ENCODE peak calls at places on chromosome 20, in seven cellular contexts. E is mesothelial cell of epicardium, P is Peyer's patch, F is right lobe of liver, Y is nephron progenitor cell, S is astrocyte of the spinal cord, L is dorsolateral prefrontal cortex. K is an unnamed sample.

GRCh38 chr20:53957421-53958172 is 112.8 kb downstream of the BCAS1 start:
- DNase-seq in E (no peak), P (no peak), F (no peak), Y (no peak), S (peak), L (no peak), K (no peak)

GRCh38 chr20:57391439-57392129 is 388 bp downstream of the RBM38 start:
- DNase-seq in E (peak), P (no peak), F (peak), Y (peak), S (no peak), L (no peak), K (no peak)

GRCh38 chr20:63090052-63090451 is 83.3 kb upstream of the BHLHE23 start:
- DNase-seq in E (no peak), P (peak), F (no peak), Y (no peak), S (no peak), L (no peak), K (no peak)

GRCh38 chr20:48295445-48295903 is 510.2 kb upstream of the SULF2 start:
- DNase-seq in E (no peak), P (no peak), F (no peak), Y (peak), S (peak), L (no peak), K (no peak)

GRCh38 chr20:64247970-64248841 is 7.3 kb upstream of the PCMTD2 start:
- DNase-seq in E (no peak), P (peak), F (peak), Y (no peak), S (no peak), L (peak), K (no peak)

GRCh38 chr20:37915800-37916570 is 13.1 kb downstream of the VSTM2L start:
- DNase-seq in E (no peak), P (no peak), F (no peak), Y (peak), S (no peak), L (peak), K (no peak)

GRCh38 chr20:53329781-53330180 is 263.9 kb downstream of the ZNF217 start:
- DNase-seq in E (no peak), P (no peak), F (no peak), Y (no peak), S (no peak), L (no peak), K (no peak)

GRCh38 chr20:44071057-44071456 is 115.9 kb downstream of the JPH2 start:
- DNase-seq in E (no peak), P (peak), F (no peak), Y (no peak), S (no peak), L (no peak), K (no peak)

GRCh38 chr20:38172344-38172743 is 7.3 kb upstream of the TGM2 start:
- DNase-seq in E (no peak), P (no peak), F (no peak), Y (no peak), S (peak), L (no peak), K (no peak)

GRCh38 chr20:52105045-52105572 is 86.5 kb downstream of the ZFP64 start:
- DNase-seq in E (no peak), P (no peak), F (peak), Y (peak), S (peak), L (no peak), K (no peak)

GRCh38 chr20:53718622-53719021 is 125.0 kb upstream of the ZNF217 start:
- DNase-seq in E (no peak), P (no peak), F (no peak), Y (no peak), S (no peak), L (no peak), K (no peak)

GRCh38 chr20:47032969-47033578 is 138.4 kb downstream of the EYA2 start:
- DNase-seq in E (no peak), P (no peak), F (peak), Y (no peak), S (no peak), L (no peak), K (no peak)

GRCh38 chr20:47300071-47300470 is 56.4 kb downstream of the ZMYND8 start:
- DNase-seq in E (no peak), P (no peak), F (no peak), Y (no peak), S (peak), L (no peak), K (no peak)

DNA sequence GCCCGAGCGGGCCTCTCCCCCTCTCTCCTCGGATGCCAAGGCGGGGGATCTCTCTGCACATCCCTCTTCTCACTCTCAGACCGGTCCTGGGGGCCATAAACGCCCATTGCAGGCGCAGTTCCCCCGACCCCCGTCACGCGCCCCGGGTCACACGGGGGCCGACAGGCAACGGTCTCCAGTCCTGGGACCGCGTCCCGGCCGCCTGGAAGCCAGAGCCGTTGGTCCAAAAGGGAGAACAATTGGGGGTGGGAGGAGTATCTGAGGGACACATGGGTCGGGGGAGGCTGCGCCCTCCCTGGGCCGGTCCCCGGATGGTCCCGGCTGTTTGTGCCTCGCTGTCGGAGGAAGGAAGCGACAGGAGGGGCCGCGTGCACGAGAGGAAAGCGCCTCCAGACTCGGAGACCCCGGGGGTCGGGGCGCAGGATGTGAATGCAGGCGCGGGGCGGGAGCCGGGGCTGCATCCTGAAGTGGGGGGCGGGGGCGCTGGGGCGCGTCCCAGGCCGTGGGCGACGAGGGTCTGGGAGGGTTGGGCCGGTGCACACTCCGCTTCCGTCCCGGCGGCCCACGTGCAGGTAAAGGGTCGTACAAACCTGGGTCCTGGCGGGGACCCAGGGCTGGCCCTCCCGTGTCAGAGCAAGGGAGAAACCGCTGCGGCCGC is 903 bp downstream of the SLC4A11 start:
- DNase-seq in E (no peak), P (no peak), F (no peak), Y (peak), S (no peak), L (no peak), K (no peak)
- TF ChIP-seq CTCF in E (no peak), P (no peak), F (no peak), Y (no peak), S (no peak), L (no peak), K (no peak)

GRCh38 chr20:49961413-49961812 is 21.4 kb upstream of the SNAI1 start:
- DNase-seq in E (no peak), P (no peak), F (no peak), Y (no peak), S (no peak), L (no peak), K (no peak)

GRCh38 chr20:49969946-49970345 is 12.8 kb upstream of the SNAI1 start:
- DNase-seq in E (no peak), P (no peak), F (no peak), Y (no peak), S (no peak), L (no peak), K (no peak)

GRCh38 chr20:49969234-49969633 is 13.5 kb upstream of the SNAI1 start:
- DNase-seq in E (no peak), P (no peak), F (no peak), Y (no peak), S (no peak), L (no peak), K (no peak)

GRCh38 chr20:49965781-49966304 is 16.9 kb upstream of the SNAI1 start:
- DNase-seq in E (no peak), P (no peak), F (no peak), Y (no peak), S (no peak), L (no peak), K (no peak)

DNA sequence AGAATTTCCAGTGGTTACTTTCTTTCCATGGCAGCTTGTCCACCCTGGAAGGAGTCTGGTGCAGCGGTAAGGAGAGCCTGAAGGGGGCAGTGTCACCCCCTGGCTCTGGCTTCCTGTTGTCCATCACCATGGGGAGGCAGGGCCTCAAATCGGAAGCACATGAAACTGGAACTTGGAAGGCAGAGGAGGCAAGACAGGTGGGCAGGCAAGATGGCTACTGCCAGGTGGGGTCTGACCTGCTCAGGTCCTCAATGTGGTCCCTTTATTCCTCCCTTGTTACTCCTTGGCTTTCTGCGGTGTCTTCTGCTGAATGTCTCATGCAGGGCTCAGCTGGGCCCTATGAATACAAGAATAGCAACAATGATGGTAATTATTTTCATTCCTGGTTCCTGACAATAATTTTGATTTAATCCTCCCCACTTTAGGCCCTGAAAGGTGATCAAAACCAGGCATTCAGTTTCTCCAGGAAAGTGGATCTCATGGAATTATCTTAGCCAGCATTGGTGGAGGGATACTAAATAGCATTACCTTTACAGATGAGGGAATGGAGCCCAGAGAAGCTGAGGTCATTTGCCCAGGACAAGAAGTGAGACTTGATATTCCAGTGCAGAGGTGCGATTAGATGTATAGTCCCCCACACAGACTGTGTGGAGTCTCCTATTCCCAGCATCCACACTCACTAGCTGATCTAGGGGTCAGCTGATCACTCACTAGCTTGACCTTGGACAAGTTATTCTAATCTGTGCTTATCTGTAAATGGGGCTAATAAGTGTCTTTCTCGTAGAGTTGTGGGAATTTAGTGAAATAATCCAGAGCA is 17.6 kb upstream of the SNAI1 start:
- DNase-seq in E (no peak), P (peak), F (no peak), Y (peak), S (peak), L (no peak), K (peak)
- TF ChIP-seq CTCF in E (peak), P (no peak), F (peak), Y (peak), S (peak), L (no peak), K (peak)

GRCh38 chr20:22963581-22963980 is 71.5 kb upstream of the SSTR4 start:
- DNase-seq in E (no peak), P (no peak), F (no peak), Y (no peak), S (no peak), L (no peak), K (no peak)

GRCh38 chr20:22962567-22963439 is 72.3 kb upstream of the SSTR4 start:
- DNase-seq in E (no peak), P (no peak), F (no peak), Y (no peak), S (peak), L (no peak), K (no peak)

GRCh38 chr20:22966787-22967464 is 68.2 kb upstream of the SSTR4 start:
- DNase-seq in E (no peak), P (no peak), F (no peak), Y (no peak), S (no peak), L (no peak), K (no peak)
- TF ChIP-seq CTCF in E (no peak), P (no peak), F (no peak), Y (no peak), S (no peak), L (no peak), K (no peak)

DNA sequence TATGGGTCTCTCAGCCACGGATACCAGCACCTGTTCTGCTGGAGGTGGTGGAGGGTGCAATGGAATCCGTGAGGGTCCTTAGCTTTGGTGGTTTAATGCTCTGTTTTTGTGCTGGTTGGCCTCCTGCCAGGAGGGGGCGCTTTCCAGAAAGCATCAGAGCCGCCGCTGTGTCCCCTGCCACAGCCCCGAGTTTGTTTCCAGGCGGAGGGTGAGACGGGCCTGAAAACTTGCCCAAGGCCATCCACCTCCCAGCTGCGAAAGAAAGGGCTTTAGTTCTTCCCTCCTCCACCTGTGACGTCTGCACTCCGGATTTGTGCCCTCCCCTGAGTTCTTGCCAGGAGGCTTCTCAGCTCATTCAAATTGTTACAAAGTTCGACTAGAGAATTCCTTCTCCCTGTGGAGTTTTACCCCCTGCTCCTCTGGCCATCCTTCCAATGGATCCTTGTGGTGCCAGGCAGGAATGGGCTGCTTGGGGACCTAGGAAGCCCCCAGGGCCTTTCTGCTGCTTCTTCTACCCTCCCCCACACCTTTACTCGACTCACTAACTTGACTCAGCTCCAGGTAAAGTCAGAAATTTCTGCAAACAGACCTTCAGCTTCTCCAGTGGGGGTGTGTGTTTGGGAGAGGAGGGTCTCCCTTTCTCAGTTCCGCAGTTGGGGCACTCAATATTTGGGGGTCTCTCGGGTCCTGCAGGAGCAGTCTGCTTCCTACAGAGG is 873.7 kb downstream of the KIF16B start:
- DNase-seq in E (no peak), P (no peak), F (no peak), Y (no peak), S (no peak), L (no peak), K (no peak)
- TF ChIP-seq CTCF in E (no peak), P (no peak), F (no peak), Y (no peak), S (no peak), L (no peak), K (no peak)

GRCh38 chr20:4038047-4038459 is 22.7 kb upstream of the RNF24 start:
- DNase-seq in E (peak), P (peak), F (peak), Y (peak), S (peak), L (no peak), K (peak)

GRCh38 chr20:4041748-4042411 is 26.5 kb upstream of the RNF24 start:
- DNase-seq in E (no peak), P (peak), F (no peak), Y (no peak), S (peak), L (no peak), K (no peak)

GRCh38 chr20:4043329-4043728 is 28.0 kb upstream of the RNF24 start:
- DNase-seq in E (no peak), P (no peak), F (no peak), Y (no peak), S (no peak), L (no peak), K (no peak)

GRCh38 chr20:4038676-4039075 is 23.3 kb upstream of the RNF24 start:
- DNase-seq in E (no peak), P (no peak), F (no peak), Y (no peak), S (no peak), L (no peak), K (no peak)

DNA sequence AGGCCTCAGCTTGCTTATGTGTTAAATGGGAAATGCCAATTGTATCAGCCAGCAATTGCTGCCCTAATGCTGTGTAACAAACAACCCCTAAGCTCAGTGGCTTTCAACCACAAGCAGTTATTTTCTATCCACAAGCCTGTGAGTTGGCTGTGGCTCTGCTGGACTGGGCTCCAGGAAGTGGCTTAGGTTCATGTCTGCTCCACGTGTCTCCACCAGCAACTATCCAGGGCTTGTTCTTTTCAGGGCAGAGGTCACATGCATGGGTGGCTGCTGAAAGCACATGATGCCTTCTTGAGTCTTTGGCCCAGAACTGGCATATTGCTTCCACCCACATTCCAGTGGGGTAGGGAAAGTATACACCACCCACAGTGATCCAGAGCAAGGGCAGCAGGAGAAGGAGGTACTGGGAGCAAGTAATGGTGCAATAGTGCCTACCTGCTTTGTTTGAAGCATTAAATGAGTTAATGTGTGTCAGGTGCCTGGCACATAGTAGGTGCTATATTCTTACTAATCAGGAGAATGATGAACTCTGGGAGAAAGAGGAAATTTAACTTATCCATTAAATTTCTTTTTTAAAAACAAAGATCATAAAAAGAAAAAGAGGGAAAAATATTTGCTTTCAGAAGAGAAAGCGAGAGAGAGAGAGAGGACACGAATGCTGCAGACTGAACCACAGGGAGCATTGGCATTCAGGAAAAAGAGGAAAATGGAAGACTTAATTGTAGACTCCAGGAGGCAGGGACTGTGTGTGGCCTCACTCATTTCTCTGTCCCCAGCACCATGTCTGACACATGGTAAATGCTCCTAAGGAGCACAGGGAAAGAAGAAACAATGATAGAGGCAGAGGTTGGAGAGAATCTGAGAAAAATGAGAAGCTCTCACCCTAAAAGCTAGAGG is 25.2 kb upstream of the RNF24 start:
- DNase-seq in E (no peak), P (peak), F (no peak), Y (no peak), S (peak), L (no peak), K (no peak)
- TF ChIP-seq CTCF in E (no peak), P (no peak), F (no peak), Y (no peak), S (no peak), L (no peak), K (no peak)

K was measured in CD14-positive monocyte.